ENCODE peak calls at places on chromosomes 12 and 14, in nine cellular contexts. One of them, this sample, is unnamed.

GRCh38 chr14:92693998-92694780 is 54.2 kb downstream of the LGMN start:
- DNase-seq in NCI-H748 treated with DMSO at 0.1 percent for 48 hours: no peak
- DNase-seq in astrocyte of the cerebellum: no peak
- DNase-seq in Jurkat, Clone E6-1: no peak
- DNase-seq in stimulated activated CD8-positive, alpha-beta memory T cell treated with anti-CD3 and anti-CD28 coated beads, Interleukin-15, amount 100 ng/mL, for 1 hour: no peak
- DNase-seq in NCI-H1417 treated with DMSO at 0.1 percent for 48 hours: no peak
- DNase-seq in endothelial cell of umbilical vein: no peak
- DNase-seq in ecto neural progenitor cell: no peak
- DNase-seq in GM12865: no peak
- DNase-seq in this sample: no peak

GRCh38 chr12:86838709-86839108 is 582.5 kb upstream of the MGAT4C start:
- DNase-seq in Jurkat, Clone E6-1: no peak
- DNase-seq in GM12865: no peak
- DNase-seq in stimulated activated CD8-positive, alpha-beta memory T cell treated with anti-CD3 and anti-CD28 coated beads, Interleukin-15, amount 100 ng/mL, for 1 hour: no peak
- DNase-seq in endothelial cell of umbilical vein: no peak
- DNase-seq in NCI-H748 treated with DMSO at 0.1 percent for 48 hours: no peak
- DNase-seq in astrocyte of the cerebellum: no peak
- DNase-seq in ecto neural progenitor cell: no peak
- DNase-seq in NCI-H1417 treated with DMSO at 0.1 percent for 48 hours: no peak
- DNase-seq in this sample: no peak

GRCh38 chr14:76909266-76909665 is 83.1 kb downstream of the LRRC74A start:
- DNase-seq in stimulated activated CD8-positive, alpha-beta memory T cell treated with anti-CD3 and anti-CD28 coated beads, Interleukin-15, amount 100 ng/mL, for 1 hour: no peak
- DNase-seq in GM12865: no peak
- DNase-seq in astrocyte of the cerebellum: no peak
- DNase-seq in endothelial cell of umbilical vein: no peak
- DNase-seq in NCI-H1417 treated with DMSO at 0.1 percent for 48 hours: no peak
- DNase-seq in NCI-H748 treated with DMSO at 0.1 percent for 48 hours: no peak
- DNase-seq in Jurkat, Clone E6-1: no peak
- DNase-seq in ecto neural progenitor cell: no peak
- DNase-seq in this sample: no peak

GRCh38 chr14:70982204-70982603 is 74.9 kb downstream of the PCNX1 start:
- DNase-seq in NCI-H1417 treated with DMSO at 0.1 percent for 48 hours: no peak
- DNase-seq in astrocyte of the cerebellum: no peak
- DNase-seq in GM12865: no peak
- DNase-seq in stimulated activated CD8-positive, alpha-beta memory T cell treated with anti-CD3 and anti-CD28 coated beads, Interleukin-15, amount 100 ng/mL, for 1 hour: no peak
- DNase-seq in NCI-H748 treated with DMSO at 0.1 percent for 48 hours: no peak
- DNase-seq in endothelial cell of umbilical vein: peak
- DNase-seq in ecto neural progenitor cell: no peak
- DNase-seq in Jurkat, Clone E6-1: no peak
- DNase-seq in this sample: no peak

GRCh38 chr12:117100851-117101673 is 1.8 kb upstream of the TESC start:
- DNase-seq in NCI-H1417 treated with DMSO at 0.1 percent for 48 hours: no peak
- DNase-seq in GM12865: no peak
- DNase-seq in stimulated activated CD8-positive, alpha-beta memory T cell treated with anti-CD3 and anti-CD28 coated beads, Interleukin-15, amount 100 ng/mL, for 1 hour: no peak
- DNase-seq in Jurkat, Clone E6-1: no peak
- DNase-seq in endothelial cell of umbilical vein: no peak
- DNase-seq in NCI-H748 treated with DMSO at 0.1 percent for 48 hours: no peak
- DNase-seq in astrocyte of the cerebellum: no peak
- DNase-seq in ecto neural progenitor cell: no peak
- DNase-seq in this sample: no peak

GRCh38 chr12:87020071-87020470 is 763.9 kb upstream of the MGAT4C start:
- DNase-seq in endothelial cell of umbilical vein: no peak
- DNase-seq in NCI-H748 treated with DMSO at 0.1 percent for 48 hours: no peak
- DNase-seq in NCI-H1417 treated with DMSO at 0.1 percent for 48 hours: no peak
- DNase-seq in Jurkat, Clone E6-1: no peak
- DNase-seq in stimulated activated CD8-positive, alpha-beta memory T cell treated with anti-CD3 and anti-CD28 coated beads, Interleukin-15, amount 100 ng/mL, for 1 hour: no peak
- DNase-seq in GM12865: no peak
- DNase-seq in astrocyte of the cerebellum: no peak
- DNase-seq in ecto neural progenitor cell: no peak
- DNase-seq in this sample: no peak

GRCh38 chr12:15966426-15966825 is 55.3 kb downstream of the DERA start:
- DNase-seq in NCI-H748 treated with DMSO at 0.1 percent for 48 hours: no peak
- DNase-seq in endothelial cell of umbilical vein: peak
- DNase-seq in ecto neural progenitor cell: no peak
- DNase-seq in GM12865: no peak
- DNase-seq in astrocyte of the cerebellum: peak
- DNase-seq in NCI-H1417 treated with DMSO at 0.1 percent for 48 hours: no peak
- DNase-seq in Jurkat, Clone E6-1: no peak
- DNase-seq in stimulated activated CD8-positive, alpha-beta memory T cell treated with anti-CD3 and anti-CD28 coated beads, Interleukin-15, amount 100 ng/mL, for 1 hour: no peak
- DNase-seq in this sample: no peak

GRCh38 chr12:123671876-123672275 is 963 bp downstream of the TCTN2 start:
- DNase-seq in astrocyte of the cerebellum: peak
- DNase-seq in GM12865: no peak
- DNase-seq in stimulated activated CD8-positive, alpha-beta memory T cell treated with anti-CD3 and anti-CD28 coated beads, Interleukin-15, amount 100 ng/mL, for 1 hour: no peak
- DNase-seq in NCI-H748 treated with DMSO at 0.1 percent for 48 hours: no peak
- DNase-seq in Jurkat, Clone E6-1: no peak
- DNase-seq in ecto neural progenitor cell: no peak
- DNase-seq in endothelial cell of umbilical vein: no peak
- DNase-seq in NCI-H1417 treated with DMSO at 0.1 percent for 48 hours: no peak
- DNase-seq in this sample: no peak

GRCh38 chr12:20367731-20368652 is at the start of gene PDE3A:
- DNase-seq in ecto neural progenitor cell: peak
- DNase-seq in NCI-H1417 treated with DMSO at 0.1 percent for 48 hours: no peak
- DNase-seq in endothelial cell of umbilical vein: peak
- DNase-seq in astrocyte of the cerebellum: peak
- DNase-seq in NCI-H748 treated with DMSO at 0.1 percent for 48 hours: no peak
- DNase-seq in stimulated activated CD8-positive, alpha-beta memory T cell treated with anti-CD3 and anti-CD28 coated beads, Interleukin-15, amount 100 ng/mL, for 1 hour: no peak
- DNase-seq in GM12865: no peak
- DNase-seq in Jurkat, Clone E6-1: no peak
- DNase-seq in this sample: no peak

GRCh38 chr14:74568380-74568649 is 43.7 kb downstream of the LTBP2 start:
- DNase-seq in NCI-H748 treated with DMSO at 0.1 percent for 48 hours: no peak
- DNase-seq in astrocyte of the cerebellum: no peak
- DNase-seq in stimulated activated CD8-positive, alpha-beta memory T cell treated with anti-CD3 and anti-CD28 coated beads, Interleukin-15, amount 100 ng/mL, for 1 hour: no peak
- DNase-seq in NCI-H1417 treated with DMSO at 0.1 percent for 48 hours: no peak
- DNase-seq in GM12865: no peak
- DNase-seq in ecto neural progenitor cell: no peak
- DNase-seq in Jurkat, Clone E6-1: no peak
- DNase-seq in endothelial cell of umbilical vein: no peak
- DNase-seq in this sample: no peak

GRCh38 chr12:122848471-122849351 is 13.5 kb downstream of the HIP1R start:
- DNase-seq in NCI-H1417 treated with DMSO at 0.1 percent for 48 hours: no peak
- DNase-seq in GM12865: no peak
- DNase-seq in astrocyte of the cerebellum: no peak
- DNase-seq in stimulated activated CD8-positive, alpha-beta memory T cell treated with anti-CD3 and anti-CD28 coated beads, Interleukin-15, amount 100 ng/mL, for 1 hour: no peak
- DNase-seq in Jurkat, Clone E6-1: no peak
- DNase-seq in NCI-H748 treated with DMSO at 0.1 percent for 48 hours: no peak
- DNase-seq in ecto neural progenitor cell: no peak
- DNase-seq in endothelial cell of umbilical vein: no peak
- DNase-seq in this sample: no peak

GRCh38 chr12:104598342-104599271 is 141.9 kb downstream of the CHST11 start:
- DNase-seq in stimulated activated CD8-positive, alpha-beta memory T cell treated with anti-CD3 and anti-CD28 coated beads, Interleukin-15, amount 100 ng/mL, for 1 hour: no peak
- DNase-seq in NCI-H1417 treated with DMSO at 0.1 percent for 48 hours: no peak
- DNase-seq in Jurkat, Clone E6-1: peak
- DNase-seq in ecto neural progenitor cell: no peak
- DNase-seq in endothelial cell of umbilical vein: peak
- DNase-seq in NCI-H748 treated with DMSO at 0.1 percent for 48 hours: no peak
- DNase-seq in GM12865: no peak
- DNase-seq in astrocyte of the cerebellum: no peak
- DNase-seq in this sample: no peak

GRCh38 chr12:85573635-85574214 is 262.5 kb downstream of the RASSF9 start:
- DNase-seq in ecto neural progenitor cell: no peak
- DNase-seq in GM12865: no peak
- DNase-seq in endothelial cell of umbilical vein: no peak
- DNase-seq in NCI-H1417 treated with DMSO at 0.1 percent for 48 hours: no peak
- DNase-seq in astrocyte of the cerebellum: no peak
- DNase-seq in stimulated activated CD8-positive, alpha-beta memory T cell treated with anti-CD3 and anti-CD28 coated beads, Interleukin-15, amount 100 ng/mL, for 1 hour: no peak
- DNase-seq in NCI-H748 treated with DMSO at 0.1 percent for 48 hours: no peak
- DNase-seq in Jurkat, Clone E6-1: no peak
- DNase-seq in this sample: no peak

GRCh38 chr12:120977531-120978295 is 630 bp upstream of the HNF1A start:
- DNase-seq in NCI-H748 treated with DMSO at 0.1 percent for 48 hours: no peak
- DNase-seq in ecto neural progenitor cell: no peak
- DNase-seq in GM12865: no peak
- DNase-seq in Jurkat, Clone E6-1: no peak
- DNase-seq in NCI-H1417 treated with DMSO at 0.1 percent for 48 hours: no peak
- DNase-seq in astrocyte of the cerebellum: no peak
- DNase-seq in endothelial cell of umbilical vein: no peak
- DNase-seq in stimulated activated CD8-positive, alpha-beta memory T cell treated with anti-CD3 and anti-CD28 coated beads, Interleukin-15, amount 100 ng/mL, for 1 hour: no peak
- DNase-seq in this sample: no peak

GRCh38 chr12:97535582-97535981 is 73.0 kb downstream of the RMST start:
- DNase-seq in GM12865: no peak
- DNase-seq in Jurkat, Clone E6-1: no peak
- DNase-seq in NCI-H1417 treated with DMSO at 0.1 percent for 48 hours: no peak
- DNase-seq in stimulated activated CD8-positive, alpha-beta memory T cell treated with anti-CD3 and anti-CD28 coated beads, Interleukin-15, amount 100 ng/mL, for 1 hour: no peak
- DNase-seq in ecto neural progenitor cell: no peak
- DNase-seq in endothelial cell of umbilical vein: no peak
- DNase-seq in astrocyte of the cerebellum: no peak
- DNase-seq in NCI-H748 treated with DMSO at 0.1 percent for 48 hours: no peak
- DNase-seq in this sample: no peak

GRCh38 chr12:51245476-51246253 is 7.0 kb downstream of the DAZAP2 start:
- DNase-seq in Jurkat, Clone E6-1: no peak
- DNase-seq in GM12865: no peak
- DNase-seq in NCI-H1417 treated with DMSO at 0.1 percent for 48 hours: no peak
- DNase-seq in NCI-H748 treated with DMSO at 0.1 percent for 48 hours: no peak
- DNase-seq in stimulated activated CD8-positive, alpha-beta memory T cell treated with anti-CD3 and anti-CD28 coated beads, Interleukin-15, amount 100 ng/mL, for 1 hour: no peak
- DNase-seq in astrocyte of the cerebellum: no peak
- DNase-seq in endothelial cell of umbilical vein: no peak
- DNase-seq in ecto neural progenitor cell: no peak
- DNase-seq in this sample: no peak

GRCh38 chr12:87660987-87661769 is 368.0 kb downstream of the C12orf50 start:
- DNase-seq in astrocyte of the cerebellum: peak
- DNase-seq in Jurkat, Clone E6-1: no peak
- DNase-seq in GM12865: no peak
- DNase-seq in endothelial cell of umbilical vein: no peak
- DNase-seq in ecto neural progenitor cell: no peak
- DNase-seq in stimulated activated CD8-positive, alpha-beta memory T cell treated with anti-CD3 and anti-CD28 coated beads, Interleukin-15, amount 100 ng/mL, for 1 hour: no peak
- DNase-seq in NCI-H748 treated with DMSO at 0.1 percent for 48 hours: no peak
- DNase-seq in NCI-H1417 treated with DMSO at 0.1 percent for 48 hours: no peak
- DNase-seq in this sample: no peak

GRCh38 chr14:23817164-23817767 is 136.3 kb upstream of the DHRS4 start:
- DNase-seq in Jurkat, Clone E6-1: no peak
- DNase-seq in endothelial cell of umbilical vein: no peak
- DNase-seq in GM12865: no peak
- DNase-seq in NCI-H748 treated with DMSO at 0.1 percent for 48 hours: no peak
- DNase-seq in astrocyte of the cerebellum: no peak
- DNase-seq in ecto neural progenitor cell: no peak
- DNase-seq in stimulated activated CD8-positive, alpha-beta memory T cell treated with anti-CD3 and anti-CD28 coated beads, Interleukin-15, amount 100 ng/mL, for 1 hour: no peak
- DNase-seq in NCI-H1417 treated with DMSO at 0.1 percent for 48 hours: no peak
- DNase-seq in this sample: no peak

GRCh38 chr12:40351976-40352375 is 127.2 kb downstream of the LRRK2 start:
- DNase-seq in GM12865: no peak
- DNase-seq in stimulated activated CD8-positive, alpha-beta memory T cell treated with anti-CD3 and anti-CD28 coated beads, Interleukin-15, amount 100 ng/mL, for 1 hour: no peak
- DNase-seq in Jurkat, Clone E6-1: no peak
- DNase-seq in ecto neural progenitor cell: no peak
- DNase-seq in endothelial cell of umbilical vein: no peak
- DNase-seq in astrocyte of the cerebellum: no peak
- DNase-seq in NCI-H748 treated with DMSO at 0.1 percent for 48 hours: no peak
- DNase-seq in NCI-H1417 treated with DMSO at 0.1 percent for 48 hours: no peak
- DNase-seq in this sample: no peak

GRCh38 chr14:89848165-89848564 is 106.4 kb downstream of the EFCAB11 start:
- DNase-seq in astrocyte of the cerebellum: no peak
- DNase-seq in stimulated activated CD8-positive, alpha-beta memory T cell treated with anti-CD3 and anti-CD28 coated beads, Interleukin-15, amount 100 ng/mL, for 1 hour: no peak
- DNase-seq in NCI-H748 treated with DMSO at 0.1 percent for 48 hours: no peak
- DNase-seq in endothelial cell of umbilical vein: no peak
- DNase-seq in GM12865: no peak
- DNase-seq in NCI-H1417 treated with DMSO at 0.1 percent for 48 hours: no peak
- DNase-seq in Jurkat, Clone E6-1: no peak
- DNase-seq in ecto neural progenitor cell: no peak
- DNase-seq in this sample: no peak

GRCh38 chr12:101743724-101744472 is 4.6 kb upstream of the SYCP3 start:
- DNase-seq in stimulated activated CD8-positive, alpha-beta memory T cell treated with anti-CD3 and anti-CD28 coated beads, Interleukin-15, amount 100 ng/mL, for 1 hour: no peak
- DNase-seq in ecto neural progenitor cell: no peak
- DNase-seq in Jurkat, Clone E6-1: peak
- DNase-seq in GM12865: peak
- DNase-seq in NCI-H1417 treated with DMSO at 0.1 percent for 48 hours: no peak
- DNase-seq in astrocyte of the cerebellum: no peak
- DNase-seq in endothelial cell of umbilical vein: no peak
- DNase-seq in NCI-H748 treated with DMSO at 0.1 percent for 48 hours: no peak
- DNase-seq in this sample: no peak

GRCh38 chr14:103393078-103393477 is 7.9 kb downstream of the MARK3 start:
- DNase-seq in ecto neural progenitor cell: no peak
- DNase-seq in astrocyte of the cerebellum: no peak
- DNase-seq in GM12865: no peak
- DNase-seq in stimulated activated CD8-positive, alpha-beta memory T cell treated with anti-CD3 and anti-CD28 coated beads, Interleukin-15, amount 100 ng/mL, for 1 hour: no peak
- DNase-seq in NCI-H1417 treated with DMSO at 0.1 percent for 48 hours: no peak
- DNase-seq in NCI-H748 treated with DMSO at 0.1 percent for 48 hours: no peak
- DNase-seq in Jurkat, Clone E6-1: no peak
- DNase-seq in endothelial cell of umbilical vein: no peak
- DNase-seq in this sample: no peak

GRCh38 chr14:30243805-30244204 is 315.2 kb upstream of the G2E3 start:
- DNase-seq in Jurkat, Clone E6-1: no peak
- DNase-seq in NCI-H748 treated with DMSO at 0.1 percent for 48 hours: no peak
- DNase-seq in stimulated activated CD8-positive, alpha-beta memory T cell treated with anti-CD3 and anti-CD28 coated beads, Interleukin-15, amount 100 ng/mL, for 1 hour: no peak
- DNase-seq in ecto neural progenitor cell: no peak
- DNase-seq in astrocyte of the cerebellum: no peak
- DNase-seq in GM12865: no peak
- DNase-seq in endothelial cell of umbilical vein: no peak
- DNase-seq in NCI-H1417 treated with DMSO at 0.1 percent for 48 hours: no peak
- DNase-seq in this sample: no peak

GRCh38 chr12:107277850-107278249 is 184.5 kb upstream of the CRY1 start:
- DNase-seq in NCI-H748 treated with DMSO at 0.1 percent for 48 hours: no peak
- DNase-seq in Jurkat, Clone E6-1: no peak
- DNase-seq in ecto neural progenitor cell: no peak
- DNase-seq in stimulated activated CD8-positive, alpha-beta memory T cell treated with anti-CD3 and anti-CD28 coated beads, Interleukin-15, amount 100 ng/mL, for 1 hour: no peak
- DNase-seq in GM12865: no peak
- DNase-seq in astrocyte of the cerebellum: peak
- DNase-seq in endothelial cell of umbilical vein: peak
- DNase-seq in NCI-H1417 treated with DMSO at 0.1 percent for 48 hours: no peak
- DNase-seq in this sample: no peak

GRCh38 chr14:105866841-105867321 is 340.5 kb downstream of the TMEM121 start:
- DNase-seq in GM12865: no peak
- DNase-seq in ecto neural progenitor cell: peak
- DNase-seq in astrocyte of the cerebellum: no peak
- DNase-seq in NCI-H1417 treated with DMSO at 0.1 percent for 48 hours: no peak
- DNase-seq in NCI-H748 treated with DMSO at 0.1 percent for 48 hours: no peak
- DNase-seq in Jurkat, Clone E6-1: no peak
- DNase-seq in stimulated activated CD8-positive, alpha-beta memory T cell treated with anti-CD3 and anti-CD28 coated beads, Interleukin-15, amount 100 ng/mL, for 1 hour: no peak
- DNase-seq in endothelial cell of umbilical vein: no peak
- DNase-seq in this sample: no peak

GRCh38 chr12:120584343-120585149 is 3.3 kb upstream of the POP5 start:
- DNase-seq in endothelial cell of umbilical vein: peak
- DNase-seq in NCI-H1417 treated with DMSO at 0.1 percent for 48 hours: peak
- DNase-seq in NCI-H748 treated with DMSO at 0.1 percent for 48 hours: no peak
- DNase-seq in astrocyte of the cerebellum: no peak
- DNase-seq in Jurkat, Clone E6-1: no peak
- DNase-seq in stimulated activated CD8-positive, alpha-beta memory T cell treated with anti-CD3 and anti-CD28 coated beads, Interleukin-15, amount 100 ng/mL, for 1 hour: peak
- DNase-seq in ecto neural progenitor cell: peak
- DNase-seq in GM12865: peak
- DNase-seq in this sample: no peak

This sample was measured in NCI-H2107.